ENCODE peak calls at places on chromosomes 4 and X, in five cellular contexts. One of them, this sample, is unnamed.

GRCh38 chr4:78325244-78326187 is 226.1 kb upstream of the ANXA3 start:
- DNase-seq in RPMI8226: no peak
- DNase-seq in WTC11: no peak
- DNase-seq in ecto neural progenitor cell: no peak
- DNase-seq in pancreas: no peak
- DNase-seq in this sample: no peak

GRCh38 chrX:44705817-44706551 is 137.8 kb upstream of the DUSP21 start:
- DNase-seq in RPMI8226: no peak
- DNase-seq in WTC11: no peak
- DNase-seq in ecto neural progenitor cell: no peak
- DNase-seq in pancreas: no peak
- DNase-seq in this sample: no peak

GRCh38 chr4:2332976-2333319 is 71.0 kb upstream of the MXD4 start:
- DNase-seq in RPMI8226: no peak
- DNase-seq in WTC11: no peak
- DNase-seq in ecto neural progenitor cell: peak; percentile 44
- DNase-seq in pancreas: no peak
- DNase-seq in this sample: no peak

GRCh38 chrX:151776113-151776790 is 41.7 kb downstream of the CNGA2 start:
- DNase-seq in RPMI8226: no peak
- DNase-seq in WTC11: peak; percentile 14
- DNase-seq in ecto neural progenitor cell: no peak
- DNase-seq in pancreas: no peak
- DNase-seq in this sample: peak; percentile 24

GRCh38 chrX:99901091-99901490 is 509.0 kb downstream of the PCDH19 start:
- DNase-seq in RPMI8226: no peak
- DNase-seq in WTC11: no peak
- DNase-seq in ecto neural progenitor cell: no peak
- DNase-seq in pancreas: no peak
- DNase-seq in this sample: peak; percentile 12

GRCh38 chr4:171719691-171720090 is 93.5 kb upstream of the GALNTL6 start:
- DNase-seq in RPMI8226: no peak
- DNase-seq in WTC11: no peak
- DNase-seq in ecto neural progenitor cell: no peak
- DNase-seq in pancreas: no peak
- DNase-seq in this sample: no peak

GRCh38 chr4:95165926-95166524 is 382.7 kb downstream of the UNC5C start:
- DNase-seq in RPMI8226: peak; percentile 49
- DNase-seq in WTC11: no peak
- DNase-seq in ecto neural progenitor cell: no peak
- DNase-seq in pancreas: no peak
- DNase-seq in this sample: no peak

GRCh38 chr4:184752496-184753275 is 18.8 kb upstream of the CENPU start:
- DNase-seq in RPMI8226: no peak
- DNase-seq in WTC11: no peak
- DNase-seq in ecto neural progenitor cell: no peak
- DNase-seq in pancreas: no peak
- DNase-seq in this sample: no peak

GRCh38 chrX:45840411-45840950 is 639.8 kb upstream of the DIPK2B start:
- DNase-seq in RPMI8226: no peak
- DNase-seq in WTC11: no peak
- DNase-seq in ecto neural progenitor cell: no peak
- DNase-seq in pancreas: no peak
- DNase-seq in this sample: no peak

GRCh38 chrX:120823554-120823953 is 52.1 kb downstream of the CT47B1 start:
- DNase-seq in RPMI8226: no peak
- DNase-seq in WTC11: no peak
- DNase-seq in ecto neural progenitor cell: no peak
- DNase-seq in pancreas: no peak
- DNase-seq in this sample: no peak

GRCh38 chr4:79983431-79983830 is 89.6 kb downstream of the ANTXR2 start:
- DNase-seq in RPMI8226: no peak
- DNase-seq in WTC11: no peak
- DNase-seq in ecto neural progenitor cell: no peak
- DNase-seq in pancreas: no peak
- DNase-seq in this sample: no peak